ENCODE peak calls at places on chromosomes 11 and 22, in four cellular contexts. W is ovary, Z is choroid plexus epithelial cell, T is Caco-2. E is an unnamed sample.

GRCh38 chr22:17729561-17729960 is 44.7 kb downstream of the BID start:
- DNase-seq in W (no peak), Z (no peak), T (no peak), E (no peak)

GRCh38 chr11:22521226-22521625 is 104.4 kb downstream of the FANCF start:
- DNase-seq in W (no peak), Z (peak; percentile 34), T (no peak), E (peak; percentile 68)

GRCh38 chr22:27772370-27773235 is 29.0 kb downstream of the MN1 start:
- DNase-seq in W (no peak), Z (no peak), T (no peak), E (no peak)

GRCh38 chr11:79201637-79202347 is 239.0 kb downstream of the TENM4 start:
- DNase-seq in W (no peak), Z (no peak), T (no peak), E (no peak)

GRCh38 chr22:42996646-42997365 is 18.1 kb downstream of the PACSIN2 start:
- DNase-seq in W (peak; percentile 68), Z (no peak), T (no peak), E (no peak)

GRCh38 chr11:9858822-9859221 is 194.9 kb downstream of the SWAP70 start:
- DNase-seq in W (no peak), Z (peak; percentile 85), T (no peak), E (peak; percentile 26)

GRCh38 chr11:74388678-74389327 is 9.4 kb downstream of the PGM2L1 start:
- DNase-seq in W (peak; percentile 78), Z (peak; percentile 74), T (peak; percentile 57), E (peak; percentile 62)

GRCh38 chr11:96341237-96342130 is 1.5 kb downstream of the MAML2 start:
- DNase-seq in W (peak; percentile 73), Z (peak; percentile 71), T (peak; percentile 45), E (peak; percentile 64)

GRCh38 chr11:83119216-83119615 is 37.7 kb upstream of the PCF11 start:
- DNase-seq in W (no peak), Z (peak; percentile 41), T (no peak), E (no peak)

GRCh38 chr11:110710520-110711381 is 1.5 kb downstream of the ARHGAP20 start:
- DNase-seq in W (peak; percentile 54), Z (peak; percentile 63), T (no peak), E (peak; percentile 31)

GRCh38 chr11:102172127-102172848 is 62.0 kb downstream of the YAP1 start:
- DNase-seq in W (no peak), Z (peak; percentile 71), T (no peak), E (peak; percentile 78)

GRCh38 chr11:133306019-133306418 is 226.3 kb downstream of the OPCML start:
- DNase-seq in W (no peak), Z (no peak), T (no peak), E (no peak)

GRCh38 chr11:19432370-19433163 is 191.8 kb upstream of the E2F8 start:
- DNase-seq in W (no peak), Z (peak; percentile 95), T (no peak), E (peak; percentile 84)

GRCh38 chr11:66315498-66315885 is 1.4 kb downstream of the CD248 start:
- DNase-seq in W (no peak), Z (no peak), T (no peak), E (no peak)
- H3K4me3 ChIP-seq in W (peak overlapping the region; percentile 43), Z (peak overlapping the region; percentile 74), T (no peak overlapping the region), E (peak overlapping the region; percentile 60)

GRCh38 chr11:67630943-67631331 is 1.2 kb upstream of the NUDT8 start:
- DNase-seq in W (no peak), Z (no peak), T (no peak), E (no peak)
- TF ChIP-seq CTCF in W (no peak), Z (no peak), T (no peak), E (no peak)

DNA sequence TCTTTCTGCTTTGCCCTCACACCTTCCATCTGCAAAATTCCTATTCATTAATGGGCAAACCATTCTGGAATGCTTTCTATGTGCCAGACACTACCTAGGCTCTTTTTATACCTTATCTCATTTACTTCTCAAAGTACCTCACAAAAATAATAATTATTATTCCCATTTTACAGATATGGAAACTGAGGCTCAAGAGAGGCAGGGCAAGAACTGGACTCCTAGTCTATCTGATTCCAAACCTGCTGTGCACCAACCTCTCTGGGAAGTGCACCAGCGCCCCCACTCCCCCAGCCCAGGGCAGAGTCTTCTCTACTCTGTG is 826 bp upstream of the DGAT2 start:
- DNase-seq in W (no peak), Z (no peak), T (no peak), E (no peak)
- H3K4me3 ChIP-seq in W (no peak overlapping the region), Z (no peak overlapping the region), T (peak overlapping the region; percentile 84), E (no peak overlapping the region)

GRCh38 chr11:120305286-120305685 is 19.8 kb upstream of the TLCD5 start:
- DNase-seq in W (no peak), Z (no peak), T (no peak), E (no peak)

GRCh38 chr11:120302001-120302805 is 22.9 kb upstream of the TLCD5 start:
- DNase-seq in W (no peak), Z (no peak), T (no peak), E (no peak)

GRCh38 chr11:120304526-120304925 is 20.6 kb upstream of the TLCD5 start:
- DNase-seq in W (no peak), Z (peak; percentile 29), T (no peak), E (peak; percentile 39)

GRCh38 chr11:120306519-120307242 is 18.4 kb upstream of the TLCD5 start:
- DNase-seq in W (no peak), Z (peak; percentile 69), T (no peak), E (peak; percentile 84)

DNA sequence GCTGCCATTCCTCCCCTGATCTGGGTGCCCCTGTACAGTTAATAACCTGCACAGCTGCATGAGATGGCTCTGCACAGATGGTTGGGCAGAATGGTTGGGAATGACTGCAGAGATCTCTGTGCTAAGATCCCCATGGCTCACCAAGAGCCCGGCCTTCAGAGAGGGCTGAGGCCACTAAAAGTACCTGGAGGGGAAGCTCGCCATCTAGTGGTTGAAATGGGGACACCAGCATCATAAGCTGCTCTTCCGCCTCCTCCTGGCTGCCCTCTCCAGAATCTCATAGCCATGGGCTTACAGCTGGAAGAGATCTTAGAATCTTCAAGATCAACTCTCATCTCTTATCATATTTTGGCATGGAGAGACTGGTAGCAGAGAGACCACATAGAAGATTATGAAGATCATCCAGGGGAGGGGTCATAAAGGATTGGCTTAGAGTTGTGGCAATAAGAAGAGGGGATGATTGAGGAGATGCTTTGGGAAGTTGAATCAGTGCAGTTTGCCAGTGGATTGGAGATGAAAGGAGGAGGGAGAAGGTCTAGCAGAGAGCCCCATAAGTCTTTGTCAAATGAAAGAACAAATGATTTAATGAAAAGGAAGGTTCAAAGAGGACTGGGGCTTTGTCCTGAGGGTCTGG is 22.0 kb upstream of the TLCD5 start:
- DNase-seq in W (peak; percentile 72), Z (peak; percentile 79), T (peak; percentile 81), E (peak; percentile 88)
- TF ChIP-seq CTCF in W (peak; percentile 44), Z (peak; percentile 91), T (peak; percentile 97), E (peak; percentile 100)

GRCh38 chr11:126211236-126212088 is at the start of the genes FAM118B and RPUSD4:
- DNase-seq in W (peak; percentile 98), Z (peak; percentile 98), T (peak; percentile 100), E (peak; percentile 97)
- H3K4me3 ChIP-seq in W (peak within 1 kb of the TSS; percentile 87), Z (peak within 1 kb of the TSS; percentile 75), T (peak within 1 kb of the TSS; percentile 87), E (peak within 1 kb of the TSS; percentile 99)

DNA sequence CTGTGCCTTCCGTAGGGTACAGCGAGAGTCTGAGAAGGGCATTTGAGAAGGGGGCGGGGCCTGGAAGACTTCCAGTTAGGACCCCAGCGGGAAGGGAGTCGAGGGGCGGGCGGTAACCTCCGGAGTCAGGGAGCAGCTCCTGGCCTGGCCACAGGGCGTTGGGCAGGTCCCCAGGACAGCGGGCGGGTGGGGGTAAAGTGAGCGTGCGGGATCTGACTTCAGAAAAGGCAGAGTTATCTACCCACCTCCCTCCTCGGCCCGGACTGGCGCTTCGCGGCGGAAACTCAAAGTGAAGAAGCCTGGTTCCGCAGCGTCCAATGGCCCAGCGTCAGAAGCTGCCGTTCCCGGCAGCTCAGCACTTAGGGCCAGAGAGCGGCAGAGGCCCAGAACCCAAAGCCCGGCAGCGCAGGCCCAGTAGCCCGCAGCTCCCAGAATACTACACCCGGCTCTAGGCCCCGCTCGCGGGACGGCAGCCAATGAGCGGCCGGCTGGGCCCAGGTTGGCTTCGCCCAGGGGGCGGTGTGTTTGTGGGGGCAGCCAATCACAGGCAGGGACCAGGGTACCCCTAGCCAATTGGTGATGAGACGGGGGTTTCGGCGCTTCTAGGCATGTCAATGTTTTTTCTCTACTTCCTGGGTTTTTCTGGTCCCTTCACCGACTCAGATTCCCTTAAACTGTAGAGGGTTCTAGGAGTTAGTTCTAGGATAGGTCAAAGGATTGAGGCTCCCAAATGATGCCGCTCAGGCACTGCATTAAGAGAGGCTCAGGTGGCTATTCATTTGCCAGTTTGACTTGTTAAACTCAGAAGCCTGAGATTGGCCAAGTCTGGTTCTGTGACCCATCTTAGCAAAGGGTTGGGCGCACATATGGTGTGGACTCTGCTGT is at the start of gene TRIM68:
- DNase-seq in W (peak; percentile 95), Z (peak; percentile 98), T (peak; percentile 97), E (peak; percentile 96)
- TF ChIP-seq CTCF in W (no peak), Z (no peak), T (no peak), E (no peak)

E was measured in fibroblast of pulmonary artery.